ENCODE peak calls at places on chromosomes 1 and 21, in eight cellular contexts. I is PC-9, Q is K562, O is GM23248, C is fibroblast of lung, A is mammary epithelial cell, X is PC-3, F is HepG2. K is an unnamed sample.

GRCh38 chr21:26865857-26866256 is 20.6 kb upstream of the ADAMTS1 start:
- DNase-seq in I (no peak), Q (no peak), O (no peak), C (no peak), A (no peak), X (no peak), F (no peak), K (no peak)

GRCh38 chr1:50700226-50701020 is 259.6 kb downstream of the FAF1 start:
- DNase-seq in I (no peak), Q (no peak), O (no peak), C (no peak), A (no peak), X (no peak), F (no peak), K (peak)

GRCh38 chr1:7879228-7879627 is 26.4 kb upstream of the UTS2 start:
- DNase-seq in I (no peak), Q (no peak), O (no peak), C (no peak), A (no peak), X (no peak), F (no peak), K (no peak)

GRCh38 chr1:156001682-156002171 is 19.0 kb downstream of the SSR2 start:
- DNase-seq in I (peak), Q (no peak), O (no peak), C (no peak), A (no peak), X (no peak), F (no peak), K (no peak)

GRCh38 chr1:160115545-160116276 is at the start of gene ATP1A2:
- DNase-seq in I (no peak), Q (no peak), O (no peak), C (peak), A (no peak), X (no peak), F (no peak), K (no peak)

GRCh38 chr1:154326546-154327465 is 1.5 kb downstream of the ATP8B2 start:
- DNase-seq in I (no peak), Q (peak), O (peak), C (peak), A (peak), X (peak), F (no peak), K (peak)

GRCh38 chr1:209831615-209832014 is 3.8 kb downstream of the UTP25 start:
- DNase-seq in I (no peak), Q (no peak), O (peak), C (peak), A (peak), X (peak), F (no peak), K (no peak)

GRCh38 chr1:110083453-110084225 is 13.2 kb upstream of the ALX3 start:
- DNase-seq in I (no peak), Q (no peak), O (peak), C (peak), A (no peak), X (no peak), F (no peak), K (no peak)

GRCh38 chr1:9842073-9842711 is 18.4 kb upstream of the CLSTN1 start:
- DNase-seq in I (no peak), Q (no peak), O (no peak), C (no peak), A (no peak), X (no peak), F (no peak), K (peak)

GRCh38 chr21:37008705-37009104 is 2.2 kb downstream of the RIPPLY3 start:
- DNase-seq in I (no peak), Q (no peak), O (no peak), C (no peak), A (no peak), X (no peak), F (no peak), K (peak)

GRCh38 chr1:168408531-168409242 is 128.0 kb downstream of the TBX19 start:
- DNase-seq in I (peak), Q (peak), O (peak), C (no peak), A (peak), X (peak), F (peak), K (no peak)

GRCh38 chr1:89610457-89610991 is 22.4 kb upstream of the LRRC8C start:
- DNase-seq in I (no peak), Q (no peak), O (no peak), C (no peak), A (no peak), X (no peak), F (no peak), K (no peak)

GRCh38 chr1:233097546-233098254 is 147.3 kb downstream of the NTPCR start:
- DNase-seq in I (no peak), Q (no peak), O (peak), C (no peak), A (peak), X (no peak), F (no peak), K (no peak)

GRCh38 chr1:74396462-74396861 is 115.9 kb downstream of the LRRC53 start:
- DNase-seq in I (no peak), Q (no peak), O (no peak), C (no peak), A (no peak), X (no peak), F (no peak), K (no peak)

GRCh38 chr1:33986389-33987095 is 122.7 kb downstream of the HMGB4 start:
- DNase-seq in I (no peak), Q (no peak), O (peak), C (peak), A (no peak), X (no peak), F (no peak), K (no peak)

GRCh38 chr1:231039161-231040018 is 664 bp downstream of the FAM89A start:
- DNase-seq in I (peak), Q (peak), O (peak), C (peak), A (peak), X (peak), F (no peak), K (peak)

GRCh38 chr1:197800379-197801110 is 25.3 kb upstream of the DENND1B start:
- DNase-seq in I (no peak), Q (no peak), O (no peak), C (no peak), A (no peak), X (no peak), F (no peak), K (no peak)

GRCh38 chr1:92778371-92778770 is 6.5 kb downstream of the EVI5 start:
- DNase-seq in I (no peak), Q (no peak), O (no peak), C (no peak), A (no peak), X (no peak), F (no peak), K (no peak)

GRCh38 chr1:23118957-23119792 is 49.5 kb downstream of the LUZP1 start:
- DNase-seq in I (no peak), Q (no peak), O (peak), C (peak), A (no peak), X (no peak), F (no peak), K (no peak)

GRCh38 chr1:109725510-109725909 is 13.5 kb downstream of the GSTM5 start:
- DNase-seq in I (no peak), Q (peak), O (no peak), C (no peak), A (no peak), X (no peak), F (no peak), K (no peak)

GRCh38 chr1:26044971-26045711 is 777 bp downstream of the SLC30A2 start:
- DNase-seq in I (no peak), Q (peak), O (no peak), C (no peak), A (no peak), X (no peak), F (no peak), K (no peak)
- TF ChIP-seq EZH2 in I (no peak), Q (no peak), O (no peak), C (no peak), A (no peak), X (no peak), F (no peak), K (no peak)

GRCh38 chr1:24554714-24555113 is 1.2 kb upstream of the NCMAP start:
- DNase-seq in I (no peak), Q (no peak), O (no peak), C (no peak), A (no peak), X (no peak), F (no peak), K (no peak)

GRCh38 chr1:24557220-24557619 is 1.3 kb downstream of the NCMAP start:
- DNase-seq in I (no peak), Q (no peak), O (no peak), C (no peak), A (no peak), X (no peak), F (no peak), K (no peak)

GRCh38 chr1:24556414-24556795 is 518 bp downstream of the NCMAP start:
- DNase-seq in I (no peak), Q (no peak), O (no peak), C (no peak), A (no peak), X (no peak), F (no peak), K (no peak)

GRCh38 chr1:24553931-24554330 is 2.0 kb upstream of the NCMAP start:
- DNase-seq in I (no peak), Q (no peak), O (no peak), C (no peak), A (no peak), X (no peak), F (no peak), K (no peak)

DNA sequence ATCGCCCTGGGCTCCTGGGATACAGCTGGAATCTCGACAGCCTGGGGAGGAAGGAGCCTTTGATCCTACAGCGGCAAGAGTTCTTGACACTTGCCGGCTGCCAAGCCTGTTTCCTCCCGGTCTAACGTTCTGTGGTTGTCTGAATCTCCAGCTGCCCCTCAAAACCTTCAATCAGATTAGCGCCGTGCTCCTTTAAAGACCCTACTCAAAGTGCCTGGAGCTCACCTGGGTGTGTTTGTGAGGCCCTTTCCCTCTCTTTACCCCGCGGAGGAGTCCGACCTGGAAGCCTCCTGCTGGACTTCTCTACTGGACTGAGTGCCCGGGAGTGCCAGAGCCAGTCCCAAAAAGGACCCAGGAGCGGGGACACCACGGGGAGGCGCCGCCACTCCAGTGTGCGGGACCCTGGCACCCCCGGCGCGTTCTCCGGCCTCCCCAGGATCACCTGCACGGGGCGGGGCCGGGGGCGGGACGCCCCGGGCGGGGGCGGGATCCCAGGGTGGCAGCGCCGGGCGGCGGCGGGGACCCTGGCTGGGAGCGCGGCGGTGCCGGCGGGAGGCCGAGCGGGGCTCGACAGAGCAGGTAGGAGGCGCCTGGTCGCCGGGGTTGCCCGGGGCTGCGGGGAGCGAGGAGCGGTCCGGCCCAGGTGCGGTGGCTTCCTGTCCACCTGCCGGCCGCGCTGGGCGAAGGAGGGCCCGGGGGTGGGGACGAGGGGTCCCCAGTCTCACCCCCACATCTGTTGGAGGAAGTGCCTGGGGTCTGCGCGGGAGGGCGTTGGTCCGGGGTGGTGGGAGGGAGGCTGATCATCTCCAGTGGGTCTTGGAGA is at the start of gene NCMAP:
- DNase-seq in I (peak), Q (peak), O (peak), C (no peak), A (no peak), X (peak), F (peak), K (no peak)
- TF ChIP-seq EZH2 in I (no peak), Q (no peak), O (no peak), C (peak), A (no peak), X (no peak), F (no peak), K (no peak)

GRCh38 chr1:42958488-42959317 is at the start of gene SLC2A1:
- DNase-seq in I (peak), Q (peak), O (peak), C (peak), A (peak), X (peak), F (peak), K (peak)
- TF ChIP-seq EZH2 in I (no peak), Q (no peak), O (no peak), C (no peak), A (no peak), X (no peak), F (no peak), K (no peak)

DNA sequence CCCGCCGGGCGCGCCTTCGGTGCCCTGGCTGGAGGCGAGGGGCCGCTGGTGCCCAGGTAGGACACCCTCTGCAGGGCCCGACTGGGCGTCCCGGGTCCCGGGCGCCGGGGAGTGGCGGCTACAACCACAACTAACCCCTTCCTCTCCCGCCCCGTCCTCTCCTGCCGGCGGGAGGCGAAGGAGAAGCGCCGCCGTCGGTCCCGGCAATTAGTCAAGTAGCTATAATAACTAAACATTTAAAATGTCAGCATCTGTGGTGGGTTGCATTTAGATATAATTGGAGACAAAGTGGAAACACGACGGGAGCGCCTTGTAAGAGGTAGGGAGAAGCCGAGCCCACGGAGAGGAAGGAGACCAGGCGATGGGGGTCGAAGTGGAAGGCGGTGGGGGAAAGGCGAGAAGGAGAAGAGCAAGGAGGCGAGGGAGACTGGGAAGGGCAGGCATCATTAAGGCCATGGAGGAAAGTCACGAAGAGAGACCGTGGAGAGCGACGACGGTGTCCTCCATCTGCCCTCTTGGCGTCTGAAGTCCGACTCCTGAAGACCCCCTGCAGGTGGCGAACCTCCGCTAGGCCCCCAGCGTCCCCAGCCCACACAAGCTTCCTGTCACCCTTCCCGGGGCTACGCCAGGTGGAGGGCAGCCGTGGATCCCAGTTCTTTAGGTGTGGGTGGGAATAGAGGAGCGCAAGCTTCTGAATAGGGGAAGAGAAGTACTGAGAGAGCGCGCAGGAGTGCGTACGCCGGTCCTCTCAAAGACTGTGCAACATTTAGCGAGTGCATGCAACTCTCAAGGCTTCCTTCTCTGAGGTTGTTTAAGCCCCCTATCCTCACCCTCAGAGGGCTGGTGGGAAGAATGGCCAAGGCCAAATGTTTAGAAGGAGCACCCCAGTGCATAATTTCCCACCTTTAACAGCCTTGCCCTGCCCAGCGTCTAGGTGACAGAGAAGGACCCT is 1.6 kb downstream of the CNIH3 start:
- DNase-seq in I (no peak), Q (no peak), O (peak), C (peak), A (no peak), X (no peak), F (no peak), K (no peak)
- TF ChIP-seq EZH2 in I (no peak), Q (no peak), O (peak), C (no peak), A (no peak), X (no peak), F (no peak), K (peak)

DNA sequence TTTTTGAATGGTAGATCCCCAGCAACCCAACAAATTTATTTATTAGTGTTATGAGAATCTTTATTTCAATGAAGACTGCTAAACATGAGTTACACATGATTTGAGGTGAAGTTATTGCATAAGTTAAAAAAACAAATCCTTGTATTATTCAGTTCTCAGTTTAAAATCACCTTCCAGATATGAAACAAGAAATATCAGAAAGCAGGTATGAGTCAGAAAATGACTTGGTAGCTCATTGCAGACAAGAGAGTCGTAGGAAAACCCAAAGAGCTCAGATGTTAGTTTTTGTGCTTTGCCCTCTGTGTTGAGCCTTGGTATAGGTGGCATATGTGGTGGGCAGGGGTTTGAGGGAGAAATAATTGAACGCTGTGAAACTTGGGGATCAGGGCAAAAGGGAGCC is 339.4 kb downstream of the BRINP3 start:
- DNase-seq in I (no peak), Q (no peak), O (no peak), C (no peak), A (peak), X (peak), F (no peak), K (no peak)
- TF ChIP-seq EZH2 in I (no peak), Q (no peak), O (no peak), C (no peak), A (no peak), X (no peak), F (no peak), K (no peak)

GRCh38 chr1:91601554-91602322 is 101.1 kb downstream of the CDC7 start:
- DNase-seq in I (no peak), Q (no peak), O (no peak), C (no peak), A (no peak), X (no peak), F (no peak), K (no peak)

GRCh38 chr1:91605566-91605965 is 104.9 kb downstream of the CDC7 start:
- DNase-seq in I (no peak), Q (no peak), O (no peak), C (no peak), A (no peak), X (no peak), F (no peak), K (peak)

GRCh38 chr1:91604632-91605031 is 104.0 kb downstream of the CDC7 start:
- DNase-seq in I (no peak), Q (no peak), O (peak), C (peak), A (no peak), X (no peak), F (no peak), K (no peak)

GRCh38 chr1:91600431-91601330 is 100.0 kb downstream of the CDC7 start:
- DNase-seq in I (no peak), Q (no peak), O (no peak), C (no peak), A (no peak), X (no peak), F (no peak), K (no peak)

GRCh38 chr1:91603409-91603808 is 102.8 kb downstream of the CDC7 start:
- DNase-seq in I (no peak), Q (no peak), O (no peak), C (no peak), A (no peak), X (no peak), F (no peak), K (no peak)
- TF ChIP-seq EZH2 in I (no peak), Q (no peak), O (no peak), C (no peak), A (no peak), X (no peak), F (no peak), K (no peak)

GRCh38 chr1:114346480-114347029 is 164.4 kb downstream of the TRIM33 start:
- DNase-seq in I (peak), Q (peak), O (peak), C (peak), A (peak), X (peak), F (peak), K (peak)
- TF ChIP-seq EZH2 in I (no peak), Q (no peak), O (no peak), C (no peak), A (no peak), X (no peak), F (no peak), K (no peak)